ENCODE peak calls at places on chromosomes 6 and 20, in nine cellular contexts. One of them, this sample, is unnamed. For H3K36me3 and H3K27me3, the result is how much of the 10 kb centered on the place peaks cover.

GRCh38 chr20:13960119-13960518 is 30.3 kb downstream of the SEL1L2 start:
- DNase-seq in pancreas: no peak
- DNase-seq in right atrium auricular region: no peak
- DNase-seq in ovary: no peak
- DNase-seq in adrenal gland: no peak
- DNase-seq in tibial nerve: no peak
- DNase-seq in CD8-positive, alpha-beta T cell: no peak
- DNase-seq in uterus: no peak
- DNase-seq in upper lobe of right lung: no peak
- DNase-seq in this sample: no peak

GRCh38 chr6:164133095-164133494 is 718.6 kb downstream of the QKI start:
- DNase-seq in pancreas: peak
- DNase-seq in right atrium auricular region: no peak
- DNase-seq in ovary: no peak
- DNase-seq in adrenal gland: no peak
- DNase-seq in tibial nerve: no peak
- DNase-seq in CD8-positive, alpha-beta T cell: no peak
- DNase-seq in uterus: no peak
- DNase-seq in upper lobe of right lung: no peak
- DNase-seq in this sample: no peak

GRCh38 chr6:84811351-84811750 is 47.0 kb upstream of the TBX18 start:
- DNase-seq in pancreas: no peak
- DNase-seq in right atrium auricular region: no peak
- DNase-seq in ovary: no peak
- DNase-seq in adrenal gland: no peak
- DNase-seq in tibial nerve: no peak
- DNase-seq in CD8-positive, alpha-beta T cell: no peak
- DNase-seq in uterus: no peak
- DNase-seq in upper lobe of right lung: no peak
- DNase-seq in this sample: no peak

GRCh38 chr20:17513956-17514355 is 17.2 kb downstream of the BFSP1 start:
- DNase-seq in pancreas: no peak
- DNase-seq in right atrium auricular region: no peak
- DNase-seq in ovary: no peak
- DNase-seq in adrenal gland: no peak
- DNase-seq in tibial nerve: no peak
- DNase-seq in CD8-positive, alpha-beta T cell: no peak
- DNase-seq in uterus: no peak
- DNase-seq in upper lobe of right lung: no peak
- DNase-seq in this sample: no peak

GRCh38 chr6:142695016-142695415 is 250.0 kb downstream of the HIVEP2 start:
- DNase-seq in pancreas: no peak
- DNase-seq in right atrium auricular region: no peak
- DNase-seq in ovary: peak
- DNase-seq in adrenal gland: no peak
- DNase-seq in tibial nerve: no peak
- DNase-seq in CD8-positive, alpha-beta T cell: no peak
- DNase-seq in uterus: peak
- DNase-seq in upper lobe of right lung: no peak
- DNase-seq in this sample: no peak

GRCh38 chr20:10433014-10433622 is 904 bp downstream of the MKKS start:
- DNase-seq in pancreas: no peak
- DNase-seq in right atrium auricular region: no peak
- DNase-seq in ovary: no peak
- DNase-seq in adrenal gland: no peak
- DNase-seq in tibial nerve: no peak
- DNase-seq in CD8-positive, alpha-beta T cell: no peak
- DNase-seq in uterus: no peak
- DNase-seq in upper lobe of right lung: no peak
- DNase-seq in this sample: no peak

GRCh38 chr6:121310495-121310894 is 23.8 kb downstream of the TBC1D32 start:
- DNase-seq in pancreas: no peak
- DNase-seq in right atrium auricular region: no peak
- DNase-seq in ovary: no peak
- DNase-seq in adrenal gland: no peak
- DNase-seq in tibial nerve: no peak
- DNase-seq in CD8-positive, alpha-beta T cell: no peak
- DNase-seq in uterus: no peak
- DNase-seq in upper lobe of right lung: no peak
- DNase-seq in this sample: no peak

GRCh38 chr20:1934162-1934561 is 39.0 kb downstream of the SIRPA start:
- DNase-seq in pancreas: no peak
- DNase-seq in right atrium auricular region: no peak
- DNase-seq in ovary: no peak
- DNase-seq in adrenal gland: peak
- DNase-seq in tibial nerve: peak
- DNase-seq in CD8-positive, alpha-beta T cell: no peak
- DNase-seq in uterus: no peak
- DNase-seq in upper lobe of right lung: no peak
- DNase-seq in this sample: no peak

GRCh38 chr6:131754088-131754487 is 43.3 kb upstream of the CTAGE9 start:
- DNase-seq in pancreas: no peak
- DNase-seq in right atrium auricular region: no peak
- DNase-seq in ovary: no peak
- DNase-seq in adrenal gland: no peak
- DNase-seq in tibial nerve: no peak
- DNase-seq in CD8-positive, alpha-beta T cell: no peak
- DNase-seq in uterus: no peak
- DNase-seq in upper lobe of right lung: no peak
- DNase-seq in this sample: no peak

GRCh38 chr6:107489636-107490567 is at the start of gene SOBP:
- DNase-seq in pancreas: peak
- DNase-seq in right atrium auricular region: peak
- DNase-seq in ovary: peak
- DNase-seq in adrenal gland: peak
- DNase-seq in tibial nerve: peak
- DNase-seq in CD8-positive, alpha-beta T cell: peak
- DNase-seq in uterus: peak
- DNase-seq in upper lobe of right lung: peak
- DNase-seq in this sample: peak

GRCh38 chr6:106103728-106104109 is 17.6 kb downstream of the PRDM1 start:
- DNase-seq in pancreas: no peak
- DNase-seq in right atrium auricular region: no peak
- DNase-seq in ovary: no peak
- DNase-seq in adrenal gland: no peak
- DNase-seq in tibial nerve: no peak
- DNase-seq in CD8-positive, alpha-beta T cell: peak
- DNase-seq in uterus: no peak
- DNase-seq in upper lobe of right lung: no peak
- DNase-seq in this sample: no peak

GRCh38 chr6:31004285-31004684 is 6.0 kb upstream of the MUC22 start:
- DNase-seq in pancreas: no peak
- DNase-seq in right atrium auricular region: no peak
- DNase-seq in ovary: no peak
- DNase-seq in adrenal gland: no peak
- DNase-seq in tibial nerve: no peak
- DNase-seq in CD8-positive, alpha-beta T cell: no peak
- DNase-seq in uterus: no peak
- DNase-seq in upper lobe of right lung: no peak
- DNase-seq in this sample: peak

GRCh38 chr6:25942561-25943147 is 12.2 kb upstream of the SLC17A2 start:
- DNase-seq in pancreas: no peak
- DNase-seq in right atrium auricular region: no peak
- DNase-seq in ovary: no peak
- DNase-seq in adrenal gland: no peak
- DNase-seq in tibial nerve: no peak
- DNase-seq in CD8-positive, alpha-beta T cell: no peak
- DNase-seq in uterus: no peak
- DNase-seq in upper lobe of right lung: no peak
- DNase-seq in this sample: no peak

GRCh38 chr20:17650816-17651760 is 31.0 kb downstream of the RRBP1 start:
- DNase-seq in pancreas: no peak
- DNase-seq in right atrium auricular region: no peak
- DNase-seq in ovary: no peak
- DNase-seq in adrenal gland: no peak
- DNase-seq in tibial nerve: no peak
- DNase-seq in CD8-positive, alpha-beta T cell: no peak
- DNase-seq in uterus: peak
- DNase-seq in upper lobe of right lung: peak
- DNase-seq in this sample: no peak

GRCh38 chr20:57372581-57373350 is 18.4 kb upstream of the RBM38 start:
- DNase-seq in pancreas: no peak
- DNase-seq in right atrium auricular region: no peak
- DNase-seq in ovary: no peak
- DNase-seq in adrenal gland: no peak
- DNase-seq in tibial nerve: no peak
- DNase-seq in CD8-positive, alpha-beta T cell: no peak
- DNase-seq in uterus: no peak
- DNase-seq in upper lobe of right lung: no peak
- DNase-seq in this sample: no peak
- H3K36me3 ChIP-seq in pancreas: under half
- H3K36me3 ChIP-seq in right atrium auricular region: half or more
- H3K36me3 ChIP-seq in ovary: under half
- H3K36me3 ChIP-seq in adrenal gland: half or more
- H3K36me3 ChIP-seq in tibial nerve: half or more
- H3K36me3 ChIP-seq in CD8-positive, alpha-beta T cell: half or more
- H3K36me3 ChIP-seq in uterus: under half
- H3K36me3 ChIP-seq in upper lobe of right lung: half or more
- H3K36me3 ChIP-seq in this sample: under half

GRCh38 chr20:34300809-34301586 is 2.2 kb downstream of the AHCY start:
- DNase-seq in pancreas: no peak
- DNase-seq in right atrium auricular region: no peak
- DNase-seq in ovary: no peak
- DNase-seq in adrenal gland: peak
- DNase-seq in tibial nerve: no peak
- DNase-seq in CD8-positive, alpha-beta T cell: no peak
- DNase-seq in uterus: no peak
- DNase-seq in upper lobe of right lung: no peak
- DNase-seq in this sample: no peak

GRCh38 chr20:34302312-34302722 is 838 bp downstream of the AHCY start:
- DNase-seq in pancreas: no peak
- DNase-seq in right atrium auricular region: no peak
- DNase-seq in ovary: no peak
- DNase-seq in adrenal gland: no peak
- DNase-seq in tibial nerve: no peak
- DNase-seq in CD8-positive, alpha-beta T cell: no peak
- DNase-seq in uterus: no peak
- DNase-seq in upper lobe of right lung: no peak
- DNase-seq in this sample: no peak

GRCh38 chr20:34299925-34300806 is 3.0 kb downstream of the AHCY start:
- DNase-seq in pancreas: no peak
- DNase-seq in right atrium auricular region: no peak
- DNase-seq in ovary: no peak
- DNase-seq in adrenal gland: no peak
- DNase-seq in tibial nerve: no peak
- DNase-seq in CD8-positive, alpha-beta T cell: no peak
- DNase-seq in uterus: no peak
- DNase-seq in upper lobe of right lung: no peak
- DNase-seq in this sample: no peak

GRCh38 chr20:34301587-34302311 is 1.4 kb downstream of the AHCY start:
- DNase-seq in pancreas: no peak
- DNase-seq in right atrium auricular region: no peak
- DNase-seq in ovary: no peak
- DNase-seq in adrenal gland: no peak
- DNase-seq in tibial nerve: no peak
- DNase-seq in CD8-positive, alpha-beta T cell: no peak
- DNase-seq in uterus: no peak
- DNase-seq in upper lobe of right lung: no peak
- DNase-seq in this sample: no peak

GRCh38 chr20:34302723-34303528 is at the start of gene AHCY:
- DNase-seq in pancreas: peak
- DNase-seq in right atrium auricular region: peak
- DNase-seq in ovary: peak
- DNase-seq in adrenal gland: peak
- DNase-seq in tibial nerve: peak
- DNase-seq in CD8-positive, alpha-beta T cell: peak
- DNase-seq in uterus: peak
- DNase-seq in upper lobe of right lung: peak
- DNase-seq in this sample: peak
- TF ChIP-seq CTCF in pancreas: no peak
- TF ChIP-seq CTCF in right atrium auricular region: no peak
- TF ChIP-seq CTCF in ovary: no peak
- TF ChIP-seq CTCF in adrenal gland: no peak
- TF ChIP-seq CTCF in tibial nerve: peak
- TF ChIP-seq CTCF in CD8-positive, alpha-beta T cell: no peak
- TF ChIP-seq CTCF in uterus: peak
- TF ChIP-seq CTCF in upper lobe of right lung: no peak
- TF ChIP-seq CTCF in this sample: no peak

GRCh38 chr20:62637521-62638054 is 4.7 kb upstream of the SLCO4A1 start:
- DNase-seq in pancreas: no peak
- DNase-seq in right atrium auricular region: no peak
- DNase-seq in ovary: no peak
- DNase-seq in adrenal gland: no peak
- DNase-seq in tibial nerve: no peak
- DNase-seq in CD8-positive, alpha-beta T cell: no peak
- DNase-seq in uterus: no peak
- DNase-seq in upper lobe of right lung: no peak
- DNase-seq in this sample: no peak

GRCh38 chr20:62638055-62638570 is 4.2 kb upstream of the SLCO4A1 start:
- DNase-seq in pancreas: no peak
- DNase-seq in right atrium auricular region: no peak
- DNase-seq in ovary: no peak
- DNase-seq in adrenal gland: no peak
- DNase-seq in tibial nerve: no peak
- DNase-seq in CD8-positive, alpha-beta T cell: no peak
- DNase-seq in uterus: no peak
- DNase-seq in upper lobe of right lung: no peak
- DNase-seq in this sample: no peak

GRCh38 chr20:62635852-62636251 is 6.5 kb upstream of the SLCO4A1 start:
- DNase-seq in pancreas: no peak
- DNase-seq in right atrium auricular region: no peak
- DNase-seq in ovary: no peak
- DNase-seq in adrenal gland: no peak
- DNase-seq in tibial nerve: no peak
- DNase-seq in CD8-positive, alpha-beta T cell: no peak
- DNase-seq in uterus: no peak
- DNase-seq in upper lobe of right lung: no peak
- DNase-seq in this sample: no peak

GRCh38 chr20:62636446-62636845 is 5.9 kb upstream of the SLCO4A1 start:
- DNase-seq in pancreas: no peak
- DNase-seq in right atrium auricular region: no peak
- DNase-seq in ovary: no peak
- DNase-seq in adrenal gland: no peak
- DNase-seq in tibial nerve: no peak
- DNase-seq in CD8-positive, alpha-beta T cell: no peak
- DNase-seq in uterus: no peak
- DNase-seq in upper lobe of right lung: no peak
- DNase-seq in this sample: no peak

DNA sequence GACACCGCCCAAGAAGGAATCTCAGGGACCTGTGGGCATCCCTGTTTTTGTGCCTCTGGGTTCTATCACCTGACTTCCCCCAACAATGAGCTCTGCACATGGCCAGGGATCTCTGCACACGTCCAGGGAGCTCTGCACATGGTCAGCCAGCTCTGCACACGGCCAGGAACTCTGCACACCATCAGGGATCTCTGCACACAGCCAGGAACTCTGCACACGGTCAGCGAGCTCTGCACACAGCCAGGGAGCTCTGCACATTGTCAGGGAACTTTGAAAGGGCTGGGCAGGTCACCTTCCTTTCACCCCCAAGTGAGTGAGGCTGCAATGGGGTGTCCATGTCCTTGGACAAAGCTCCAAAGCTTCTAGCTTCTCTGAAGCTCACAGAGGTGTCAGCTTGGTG is 5.2 kb upstream of the SLCO4A1 start:
- DNase-seq in pancreas: no peak
- DNase-seq in right atrium auricular region: no peak
- DNase-seq in ovary: no peak
- DNase-seq in adrenal gland: no peak
- DNase-seq in tibial nerve: no peak
- DNase-seq in CD8-positive, alpha-beta T cell: no peak
- DNase-seq in uterus: no peak
- DNase-seq in upper lobe of right lung: no peak
- DNase-seq in this sample: no peak
- H3K27me3 ChIP-seq in pancreas: under half
- H3K27me3 ChIP-seq in right atrium auricular region: under half
- H3K27me3 ChIP-seq in ovary: under half
- H3K27me3 ChIP-seq in adrenal gland: under half
- H3K27me3 ChIP-seq in tibial nerve: half or more
- H3K27me3 ChIP-seq in CD8-positive, alpha-beta T cell: under half
- H3K27me3 ChIP-seq in uterus: under half
- H3K27me3 ChIP-seq in upper lobe of right lung: under half
- H3K27me3 ChIP-seq in this sample: under half

GRCh38 chr6:12138377-12138776 is 126.3 kb downstream of the HIVEP1 start:
- DNase-seq in pancreas: no peak
- DNase-seq in right atrium auricular region: no peak
- DNase-seq in ovary: no peak
- DNase-seq in adrenal gland: no peak
- DNase-seq in tibial nerve: no peak
- DNase-seq in CD8-positive, alpha-beta T cell: peak
- DNase-seq in uterus: no peak
- DNase-seq in upper lobe of right lung: no peak
- DNase-seq in this sample: no peak
- H3K36me3 ChIP-seq in pancreas: under half
- H3K36me3 ChIP-seq in right atrium auricular region: under half
- H3K36me3 ChIP-seq in ovary: under half
- H3K36me3 ChIP-seq in adrenal gland: under half
- H3K36me3 ChIP-seq in tibial nerve: under half
- H3K36me3 ChIP-seq in CD8-positive, alpha-beta T cell: under half
- H3K36me3 ChIP-seq in uterus: under half
- H3K36me3 ChIP-seq in upper lobe of right lung: under half
- H3K36me3 ChIP-seq in this sample: under half